ENCODE peak calls at places on chromosome 7, in ten cellular contexts. M, N, R, O, J, Q, T, X, G and F are unnamed samples. For H3K36me3, the result is how much of the 10 kb centered on the place peaks cover.

GRCh38 chr7:11650030-11650429 is 182.0 kb downstream of the THSD7A start:
- DNase-seq in M (no peak), N (no peak), R (no peak), O (no peak), J (no peak), Q (no peak), T (no peak), X (no peak), G (no peak), F (no peak)

GRCh38 chr7:95322874-95323273 is 1.5 kb downstream of the PON1 start:
- DNase-seq in M (no peak), N (no peak), R (no peak), O (no peak), J (no peak), Q (no peak), T (no peak), X (no peak), G (no peak), F (no peak)

GRCh38 chr7:32275216-32275979 is 205.2 kb upstream of the PDE1C start:
- DNase-seq in M (no peak), N (no peak), R (no peak), O (no peak), J (no peak), Q (no peak), T (no peak), X (no peak), G (no peak), F (no peak)

GRCh38 chr7:155066417-155066950 is 3.6 kb upstream of the HTR5A start:
- DNase-seq in M (peak), N (no peak), R (no peak), O (no peak), J (no peak), Q (no peak), T (no peak), X (no peak), G (no peak), F (peak)

GRCh38 chr7:118671149-118671548 is 446.6 kb downstream of the ANKRD7 start:
- DNase-seq in M (no peak), N (no peak), R (no peak), O (no peak), J (no peak), Q (no peak), T (no peak), X (no peak), G (no peak), F (no peak)

GRCh38 chr7:96826089-96826488 is 116.4 kb upstream of the SEM1 start:
- DNase-seq in M (peak), N (no peak), R (no peak), O (no peak), J (no peak), Q (no peak), T (peak), X (no peak), G (no peak), F (no peak)

GRCh38 chr7:19491821-19492452 is 216.9 kb downstream of the POLR1F start:
- DNase-seq in M (no peak), N (no peak), R (no peak), O (no peak), J (peak), Q (no peak), T (no peak), X (peak), G (peak), F (no peak)

GRCh38 chr7:107995184-107996071 is 7.5 kb downstream of the LAMB1 start:
- DNase-seq in M (no peak), N (no peak), R (no peak), O (no peak), J (no peak), Q (no peak), T (peak), X (no peak), G (peak), F (no peak)

GRCh38 chr7:94414481-94414880 is 19.8 kb downstream of the COL1A2 start:
- DNase-seq in M (no peak), N (no peak), R (no peak), O (no peak), J (no peak), Q (no peak), T (no peak), X (no peak), G (no peak), F (no peak)

GRCh38 chr7:128890306-128891109 is 20.0 kb downstream of the KCP start:
- DNase-seq in M (no peak), N (peak), R (peak), O (peak), J (no peak), Q (no peak), T (no peak), X (no peak), G (no peak), F (no peak)

GRCh38 chr7:83162402-83163256 is at the start of gene PCLO:
- DNase-seq in M (peak), N (peak), R (peak), O (peak), J (peak), Q (peak), T (peak), X (peak), G (no peak), F (peak)

GRCh38 chr7:106175507-106175906 is 63.4 kb upstream of the SYPL1 start:
- DNase-seq in M (no peak), N (no peak), R (no peak), O (no peak), J (no peak), Q (no peak), T (no peak), X (no peak), G (no peak), F (no peak)

GRCh38 chr7:157228864-157229422 is 90.2 kb downstream of the UBE3C start:
- DNase-seq in M (no peak), N (no peak), R (no peak), O (no peak), J (peak), Q (no peak), T (peak), X (no peak), G (no peak), F (peak)

GRCh38 chr7:101754432-101755159 is 62.8 kb upstream of the CUX1 start:
- DNase-seq in M (peak), N (peak), R (no peak), O (no peak), J (no peak), Q (peak), T (no peak), X (no peak), G (peak), F (no peak)

GRCh38 chr7:71775648-71776047 is 636.5 kb downstream of the CALN1 start:
- DNase-seq in M (no peak), N (no peak), R (no peak), O (no peak), J (no peak), Q (no peak), T (no peak), X (no peak), G (no peak), F (no peak)
- H3K4me3 ChIP-seq in M (no peak), N (no peak), R (no peak), O (no peak), J (no peak), Q (no peak), T (no peak), X (no peak), G (no peak), F (no peak)

GRCh38 chr7:6655636-6656385 is 18.7 kb downstream of the ZNF316 start:
- DNase-seq in M (no peak), N (no peak), R (peak), O (no peak), J (no peak), Q (no peak), T (no peak), X (no peak), G (no peak), F (no peak)
- TF ChIP-seq POLR2A in M (no peak), N (no peak), R (no peak), O (no peak), J (no peak), Q (no peak), T (no peak), X (no peak), G (no peak), F (no peak)

DNA sequence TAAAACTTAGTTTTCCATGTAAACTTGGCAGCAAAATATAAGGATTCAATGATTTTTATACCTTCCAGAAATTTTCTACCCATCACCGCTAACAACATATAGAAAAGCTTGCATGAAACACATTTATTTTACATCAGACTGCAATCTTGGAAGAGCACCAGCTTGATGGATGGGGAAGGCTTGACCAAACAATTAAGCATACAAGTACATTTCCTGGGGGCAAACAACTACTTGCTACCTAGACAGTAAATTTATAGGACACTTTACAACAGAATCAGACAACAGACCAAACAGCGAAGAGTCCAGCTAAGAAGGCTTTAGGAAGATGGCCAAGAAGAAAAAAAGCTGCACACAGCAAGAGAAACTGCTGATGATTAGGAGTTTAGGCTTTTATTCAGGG is 8.0 kb downstream of the AASS start:
- DNase-seq in M (no peak), N (no peak), R (no peak), O (no peak), J (no peak), Q (no peak), T (no peak), X (no peak), G (no peak), F (no peak)
- H3K36me3 ChIP-seq in M (under half), N (under half), R (under half), O (under half), J (under half), Q (under half), T (under half), X (under half), G (under half), F (under half)

GRCh38 chr7:158976468-158976848 is 120.1 kb downstream of the DYNC2I1 start:
- DNase-seq in M (no peak), N (no peak), R (no peak), O (no peak), J (no peak), Q (no peak), T (peak), X (no peak), G (no peak), F (no peak)
- H3K4me3 ChIP-seq in M (no peak), N (no peak), R (peak), O (peak), J (no peak), Q (no peak), T (peak), X (peak), G (no peak), F (no peak)